ENCODE peak calls at places on chromosome 17, in six cellular contexts. U, K, H, I, M and X are unnamed samples.

GRCh38 chr17:35588196-35588920 is 1.2 kb downstream of the AP2B1 start:
- DNase-seq in I (peak), U (peak), H (no peak), M (peak), K (peak), X (no peak)

GRCh38 chr17:28612936-28613872 is 781 bp downstream of the RSKR start:
- DNase-seq in I (no peak), K (peak), M (peak), U (peak), H (peak), X (peak)

GRCh38 chr17:28416703-28417311 is 10.8 kb upstream of the SLC46A1 start:
- DNase-seq in M (peak), U (peak), H (peak), I (peak), K (peak), X (peak)

GRCh38 chr17:77382356-77382911 is 241.7 kb downstream of the SEC14L1 start:
- DNase-seq in M (peak), H (peak), K (no peak), U (no peak), I (no peak), X (no peak)

GRCh38 chr17:17081304-17081940 is 39.2 kb downstream of the MPRIP start:
- DNase-seq in K (no peak), H (no peak), U (no peak), M (no peak), I (no peak), X (no peak)

GRCh38 chr17:57747221-57748017 is 2.3 kb upstream of the CCDC182 start:
- DNase-seq in U (peak), I (no peak), H (no peak), K (peak), M (peak), X (no peak)

GRCh38 chr17:32564325-32564724 is 77.5 kb downstream of the CDK5R1 start:
- DNase-seq in H (no peak), U (no peak), K (no peak), M (no peak), I (no peak), X (no peak)

GRCh38 chr17:45923511-45924268 is 29.3 kb downstream of the MAPT start:
- DNase-seq in H (no peak), K (peak), U (peak), I (no peak), M (no peak), X (no peak)

GRCh38 chr17:72699566-72699965 is 392.9 kb downstream of the SLC39A11 start:
- DNase-seq in I (no peak), M (no peak), H (no peak), K (no peak), U (peak), X (no peak)

GRCh38 chr17:31321481-31321880 is at the start of gene EVI2A:
- DNase-seq in I (peak), K (peak), H (no peak), U (peak), M (peak), X (no peak)

GRCh38 chr17:21201302-21201602 is 12.7 kb downstream of the TMEM11 start:
- DNase-seq in U (no peak), H (no peak), M (no peak), I (no peak), K (no peak), X (no peak)

DNA sequence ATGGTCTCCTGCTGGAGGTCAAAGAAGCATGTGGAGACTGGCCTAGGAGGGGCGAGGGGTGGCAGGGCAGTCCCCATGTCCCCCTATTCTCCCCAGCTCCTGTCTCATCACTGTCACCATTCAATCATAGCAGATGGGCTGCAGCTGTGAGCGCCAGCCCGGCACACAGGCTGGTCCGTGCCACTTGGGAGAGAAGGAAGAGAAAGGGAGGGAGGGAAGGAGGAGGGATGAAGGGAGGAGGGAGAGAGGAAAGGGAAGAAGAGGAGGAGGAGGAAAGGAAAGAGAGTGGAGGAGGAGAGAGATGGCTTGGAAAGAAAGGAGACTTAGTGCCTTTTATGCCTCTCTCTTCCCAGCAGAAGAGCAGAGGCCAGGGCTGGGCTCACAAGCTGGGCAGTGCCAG is 12.4 kb downstream of the NEUROD2 start:
- DNase-seq in I (no peak), K (no peak), U (no peak), H (no peak), M (no peak), X (no peak)
- H2AK5ac ChIP-seq in I (no peak), K (no peak), U (no peak), H (no peak), M (no peak), X (no peak)

GRCh38 chr17:78605429-78605828 is 28.2 kb upstream of the DNAH17 start:
- DNase-seq in M (no peak), U (no peak), K (no peak), I (no peak), H (no peak), X (no peak)

GRCh38 chr17:78608122-78608803 is 31.1 kb upstream of the DNAH17 start:
- DNase-seq in K (no peak), I (no peak), H (no peak), M (no peak), U (no peak), X (no peak)

GRCh38 chr17:78608804-78609186 is 31.6 kb upstream of the DNAH17 start:
- DNase-seq in K (no peak), H (no peak), I (no peak), U (no peak), M (no peak), X (no peak)

GRCh38 chr17:78605886-78606285 is 28.7 kb upstream of the DNAH17 start:
- DNase-seq in U (no peak), I (no peak), K (no peak), H (no peak), M (no peak), X (no peak)

GRCh38 chr17:78607061-78607460 is 29.9 kb upstream of the DNAH17 start:
- DNase-seq in H (no peak), U (no peak), K (no peak), M (peak), I (no peak), X (peak)
- H2AK5ac ChIP-seq in H (no peak), U (no peak), K (no peak), M (no peak), I (no peak), X (no peak)

GRCh38 chr17:73826181-73826871 is 182.1 kb upstream of the SDK2 start:
- DNase-seq in U (no peak), M (no peak), K (no peak), I (no peak), H (no peak), X (no peak)
- H2AK5ac ChIP-seq in U (no peak), M (no peak), K (no peak), I (no peak), H (no peak), X (peak)

GRCh38 chr17:9035249-9035648 is 13.9 kb downstream of the NTN1 start:
- DNase-seq in H (no peak), K (no peak), U (no peak), I (no peak), M (no peak), X (no peak)

GRCh38 chr17:9032583-9032982 is 11.3 kb downstream of the NTN1 start:
- DNase-seq in M (no peak), U (no peak), K (no peak), H (no peak), I (no peak), X (no peak)

GRCh38 chr17:9028171-9028570 is 6.9 kb downstream of the NTN1 start:
- DNase-seq in K (no peak), M (no peak), I (no peak), U (no peak), H (no peak), X (no peak)

GRCh38 chr17:9028632-9029570 is 7.6 kb downstream of the NTN1 start:
- DNase-seq in I (no peak), U (no peak), M (no peak), K (no peak), H (no peak), X (no peak)

DNA sequence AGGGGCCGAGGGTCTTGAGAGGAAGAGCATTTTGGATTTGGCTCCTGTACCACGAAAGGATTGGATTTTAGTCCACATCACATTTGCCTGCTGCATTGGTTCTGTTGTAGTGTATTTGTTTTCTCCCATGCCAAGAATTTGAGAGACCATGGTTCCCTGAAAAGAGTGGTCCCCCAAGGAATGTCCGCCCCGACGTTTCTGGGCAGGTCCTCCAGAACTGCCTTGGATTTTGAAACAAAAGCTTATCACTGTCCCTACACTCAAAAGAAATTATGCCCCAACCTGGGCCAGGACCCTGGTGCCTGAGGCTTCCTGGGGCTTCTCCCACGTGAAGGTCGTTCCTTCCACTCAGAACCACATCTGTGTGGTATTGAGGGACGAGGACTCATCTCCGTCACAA is 10.8 kb downstream of the NTN1 start:
- DNase-seq in M (no peak), H (no peak), K (no peak), U (no peak), I (no peak), X (no peak)
- H2AK5ac ChIP-seq in M (no peak), H (no peak), K (no peak), U (no peak), I (no peak), X (no peak)

GRCh38 chr17:44344939-44345496 is at the start of gene GRN:
- DNase-seq in M (peak), K (peak), U (peak), H (peak), I (peak), X (peak)

GRCh38 chr17:44346064-44346844 is 1.2 kb downstream of the GRN start:
- DNase-seq in M (no peak), K (no peak), H (peak), I (no peak), U (no peak), X (no peak)

GRCh38 chr17:44345497-44346026 is 460 bp downstream of the GRN start:
- DNase-seq in M (peak), H (peak), K (peak), U (peak), I (peak), X (peak)

GRCh38 chr17:44348234-44348987 is 3.3 kb downstream of the GRN start:
- DNase-seq in I (no peak), H (no peak), K (peak), M (no peak), U (peak), X (no peak)

DNA sequence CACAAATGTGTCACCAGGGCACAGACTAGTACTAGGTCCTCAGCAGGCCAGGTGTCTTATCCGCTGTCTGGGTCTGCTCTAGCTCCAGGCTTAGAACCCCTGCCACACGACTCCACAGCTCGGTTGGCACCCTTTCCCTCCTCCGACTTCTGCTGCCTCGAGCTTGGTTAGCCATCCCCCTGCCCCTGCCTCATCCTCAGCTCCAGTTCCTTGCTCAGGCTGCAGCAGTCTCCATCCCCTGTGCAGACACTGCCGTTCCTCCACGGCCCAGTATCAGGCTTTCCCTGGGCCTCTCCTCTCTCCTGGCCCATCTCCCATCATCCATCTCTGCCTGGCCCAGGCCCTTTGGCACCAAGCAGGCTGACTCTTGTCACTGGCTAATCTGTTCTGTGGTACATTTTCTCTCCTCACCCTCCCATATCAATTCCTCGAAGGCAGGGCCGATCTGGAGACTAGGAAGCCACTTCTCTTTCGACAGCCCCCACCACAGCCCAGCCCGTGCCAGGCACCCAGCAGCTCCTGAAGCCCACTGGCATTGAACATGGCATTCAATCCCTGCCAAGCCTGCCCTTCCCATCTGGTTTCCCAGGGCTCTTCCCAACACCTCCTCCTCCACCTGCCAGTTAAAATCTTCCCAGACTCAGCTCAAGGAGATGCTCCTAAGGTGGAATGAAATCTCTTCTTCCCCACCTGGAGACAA is 1.4 kb upstream of the GRN start:
- DNase-seq in I (no peak), H (no peak), K (no peak), M (no peak), U (no peak), X (no peak)
- H2AK5ac ChIP-seq in I (no peak), H (no peak), K (peak), M (no peak), U (peak), X (peak)

GRCh38 chr17:73901249-73901648 is 257.0 kb upstream of the SDK2 start:
- DNase-seq in K (no peak), M (no peak), U (no peak), I (no peak), H (peak), X (no peak)

GRCh38 chr17:73901661-73902415 is 257.6 kb upstream of the SDK2 start:
- DNase-seq in H (peak), U (no peak), K (no peak), M (peak), I (no peak), X (peak)

GRCh38 chr17:73899839-73900238 is 255.6 kb upstream of the SDK2 start:
- DNase-seq in H (peak), K (no peak), U (no peak), M (no peak), I (no peak), X (no peak)

GRCh38 chr17:73900516-73900915 is 256.3 kb upstream of the SDK2 start:
- DNase-seq in U (no peak), H (peak), I (no peak), M (no peak), K (no peak), X (no peak)

DNA sequence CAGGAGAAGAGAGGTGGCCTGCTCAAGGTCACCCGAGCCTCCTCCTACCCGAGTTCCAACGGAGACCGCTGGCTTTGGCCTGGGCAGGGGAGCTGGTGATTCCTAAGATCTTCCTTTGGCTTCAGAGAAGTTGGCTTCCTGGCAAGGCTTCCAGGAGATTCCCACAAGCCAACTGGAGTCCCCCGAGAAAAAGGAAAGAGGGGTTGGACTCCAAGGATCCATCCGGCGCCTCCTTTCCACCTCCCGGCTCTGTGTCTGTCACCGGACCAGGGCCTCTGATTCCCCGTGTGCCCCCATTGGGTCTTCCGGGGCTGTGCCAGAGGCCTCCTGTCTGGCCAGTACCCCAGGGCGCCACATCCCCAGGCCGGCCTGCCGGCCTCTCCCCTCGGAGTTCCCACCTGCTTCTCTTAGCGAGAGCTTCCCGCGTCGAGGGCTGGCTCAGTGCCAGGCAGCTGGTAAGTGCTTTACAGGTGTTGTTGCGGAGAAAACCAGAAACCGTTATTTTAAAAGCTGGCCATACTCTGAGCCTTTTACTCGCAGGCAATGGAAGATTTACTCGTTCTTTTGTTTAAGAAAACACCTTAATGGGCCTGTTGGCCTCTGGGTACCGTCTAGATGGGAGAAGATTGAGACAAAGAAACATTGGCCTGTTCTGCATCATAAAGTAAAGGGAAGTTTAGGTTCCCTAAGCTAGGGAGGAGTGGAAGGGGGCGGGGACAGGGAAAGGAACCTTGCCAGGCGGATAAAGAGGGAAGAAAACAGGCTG is 258.4 kb upstream of the SDK2 start:
- DNase-seq in I (no peak), U (no peak), K (no peak), H (peak), M (no peak), X (no peak)
- H2AK5ac ChIP-seq in I (no peak), U (no peak), K (no peak), H (no peak), M (no peak), X (no peak)

DNA sequence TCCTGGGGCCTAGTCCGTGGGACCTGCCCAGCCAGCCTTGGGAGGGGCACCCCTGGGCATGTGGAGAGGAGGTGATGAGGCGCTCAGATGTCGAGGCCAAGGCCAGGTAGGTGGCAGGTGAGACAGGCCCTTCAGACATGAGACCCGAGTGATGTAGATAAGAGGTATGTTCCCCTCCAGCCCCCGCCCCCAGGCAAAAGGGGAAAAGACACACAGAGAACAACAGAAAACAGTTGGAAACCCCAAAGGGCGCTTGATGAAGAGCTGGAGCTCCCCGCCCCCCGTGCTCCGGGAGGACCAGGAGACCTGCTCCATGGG is 95.4 kb upstream of the CBX4 start:
- DNase-seq in K (no peak), H (no peak), U (no peak), I (no peak), M (no peak), X (no peak)
- H2AK5ac ChIP-seq in K (no peak), H (no peak), U (peak), I (no peak), M (no peak), X (no peak)

DNA sequence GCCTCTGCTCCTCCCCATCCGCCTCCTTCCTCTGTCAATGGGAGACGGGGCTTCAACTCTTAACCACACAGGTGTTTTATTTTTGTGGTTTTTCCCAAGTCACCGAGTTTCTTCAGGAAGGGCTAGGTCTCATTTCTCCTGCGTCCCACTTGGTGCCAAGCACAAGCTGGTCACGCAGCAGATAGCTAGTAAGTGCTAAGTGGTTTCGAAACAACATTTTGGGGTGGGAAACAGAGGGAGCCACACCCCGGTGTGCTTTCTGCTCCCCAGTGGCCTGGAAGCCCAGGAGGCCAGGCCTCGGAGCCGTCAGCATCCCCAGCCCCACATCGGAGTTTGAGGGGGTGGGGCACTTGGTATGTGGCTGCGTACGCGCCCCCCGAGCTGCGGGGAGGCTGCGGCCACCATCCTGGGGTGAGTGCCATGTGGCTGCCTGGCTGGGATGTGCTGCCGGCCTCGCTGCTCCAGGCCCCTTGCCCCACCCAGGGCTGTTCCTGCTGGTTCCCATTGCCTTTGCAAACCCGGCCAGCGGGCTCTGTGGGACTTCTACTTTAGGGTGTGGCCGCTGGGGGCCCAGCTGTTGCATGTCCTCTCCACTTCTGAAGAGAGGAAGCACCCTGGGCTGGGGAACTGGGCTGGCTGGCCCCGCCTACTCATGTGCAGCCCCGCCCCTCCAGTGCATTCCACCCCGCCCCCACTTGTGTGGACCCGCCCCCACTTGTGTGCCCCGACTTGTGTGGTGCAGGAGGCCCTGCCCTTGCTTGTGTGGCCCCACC is 55.6 kb downstream of the BAIAP2 start:
- DNase-seq in I (peak), M (peak), H (peak), U (no peak), K (peak), X (no peak)
- H2AK5ac ChIP-seq in I (no peak), M (peak), H (no peak), U (peak), K (no peak), X (peak)

GRCh38 chr17:49963626-49964538 is 5.1 kb upstream of the DLX4 start:
- DNase-seq in M (peak), U (no peak), K (peak), I (peak), H (peak), X (no peak)
- H2AK5ac ChIP-seq in M (no peak), U (no peak), K (no peak), I (no peak), H (no peak), X (no peak)

GRCh38 chr17:75978938-75979704 is at the start of the genes ACOX1 and TEN1:
- DNase-seq in U (peak), I (peak), K (peak), H (peak), M (peak), X (peak)
- H2AK5ac ChIP-seq in U (peak), I (peak), K (peak), H (no peak), M (peak), X (peak)